ENCODE peak calls at places on chromosomes 13 and 19, in seven cellular contexts. W is Peyer's patch, K is lung, G is testis, I is heart left ventricle, O is DND-41, S is transverse colon. M is an unnamed sample.
A peak's percentile ranks its signal among the peaks of the same experiment; 100 is the strongest.

GRCh38 chr19:35307990-35308389 is 16.0 kb downstream of the MAG start:
- DNase-seq in S (no peak), W (no peak), O (no peak), G (peak; percentile 31), I (no peak), K (no peak), M (no peak)

GRCh38 chr13:73872397-73872796 is 261.8 kb downstream of the KLF12 start:
- DNase-seq in S (no peak), O (no peak), I (no peak), K (no peak), W (no peak), G (no peak), M (no peak)

GRCh38 chr13:24680258-24680920 is at the start of gene ATP12A:
- DNase-seq in G (peak; percentile 35), S (peak; percentile 42), W (no peak), O (no peak), I (no peak), K (no peak), M (peak; percentile 28)

GRCh38 chr13:30529085-30529815 is 63.5 kb upstream of the HMGB1 start:
- DNase-seq in S (no peak), O (no peak), K (no peak), W (no peak), I (no peak), G (no peak), M (no peak)

GRCh38 chr13:42014119-42014518 is 34.3 kb upstream of the DGKH start:
- DNase-seq in O (no peak), S (no peak), K (no peak), G (no peak), W (no peak), I (no peak), M (no peak)

GRCh38 chr13:82654143-82654542 is 1228.1 kb downstream of the SLITRK1 start:
- DNase-seq in K (no peak), W (no peak), I (no peak), S (no peak), O (no peak), G (no peak), M (no peak)

GRCh38 chr19:31385744-31386143 is 36.5 kb upstream of the TSHZ3 start:
- DNase-seq in K (no peak), S (no peak), O (no peak), G (no peak), I (no peak), W (no peak), M (no peak)

GRCh38 chr13:46492946-46493345 is 60.0 kb upstream of the LRCH1 start:
- DNase-seq in G (no peak), S (no peak), K (no peak), W (no peak), O (peak; percentile 19), I (no peak), M (no peak)

GRCh38 chr19:19110410-19111137 is 27.7 kb downstream of the TMEM161A start:
- DNase-seq in O (no peak), I (no peak), W (no peak), K (no peak), S (no peak), G (no peak), M (no peak)
- TF ChIP-seq CTCF in O (no peak), I (peak; percentile 28), W (peak; percentile 29), K (no peak), S (no peak), G (no peak), M (no peak)

DNA sequence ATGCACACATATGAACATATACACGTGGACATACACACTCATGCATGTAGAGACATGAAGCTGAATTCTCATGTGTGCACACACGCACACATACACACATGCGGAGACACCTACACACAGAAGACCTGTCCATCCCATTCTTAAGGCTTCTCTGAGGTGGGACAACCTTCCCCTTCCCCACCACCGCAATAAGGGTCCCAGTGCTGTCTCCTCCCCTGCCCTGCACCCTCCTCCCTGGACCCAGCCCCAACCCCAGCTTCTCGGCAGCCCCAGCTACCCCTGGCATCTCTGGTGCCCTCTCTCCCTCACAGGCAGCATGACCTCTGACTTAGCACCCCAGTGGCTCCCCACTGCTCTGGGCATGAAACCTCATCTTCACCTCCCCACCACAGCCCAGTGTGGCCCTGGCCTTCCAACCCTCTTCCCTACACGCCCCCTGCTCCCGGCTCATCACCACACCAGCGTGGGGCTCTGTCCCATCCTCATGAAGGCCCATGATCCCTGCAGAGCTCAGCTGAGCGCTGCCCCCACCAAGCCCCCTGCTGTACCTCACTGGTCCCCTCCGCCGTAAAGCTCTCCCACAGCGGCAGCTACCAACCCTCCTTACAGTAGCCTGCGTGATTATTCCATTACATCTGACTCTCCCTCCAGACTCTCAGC is 204.1 kb upstream of the ZNF536 start:
- DNase-seq in G (no peak), O (no peak), K (peak; percentile 7), S (no peak), W (no peak), I (no peak), M (no peak)
- H3K27ac ChIP-seq in G (no peak overlapping the region), O (no peak overlapping the region), K (no peak overlapping the region), S (no peak overlapping the region), W (no peak overlapping the region), I (no peak overlapping the region), M (no peak overlapping the region)

GRCh38 chr19:17205237-17206140 is 9.7 kb upstream of the USE1 start:
- DNase-seq in I (no peak), G (peak; percentile 67), O (peak; percentile 52), W (peak; percentile 70), K (peak; percentile 68), S (peak; percentile 82), M (peak; percentile 37)
- H3K36me3 ChIP-seq in I (peaks cover 13% of the 10 kb centered on the region), G (no peaks in the 10 kb centered on the region), O (peaks cover 86% of the 10 kb centered on the region), W (no peaks in the 10 kb centered on the region), K (peaks cover 10% of the 10 kb centered on the region), S (no peaks in the 10 kb centered on the region), M (peaks cover 47% of the 10 kb centered on the region)

DNA sequence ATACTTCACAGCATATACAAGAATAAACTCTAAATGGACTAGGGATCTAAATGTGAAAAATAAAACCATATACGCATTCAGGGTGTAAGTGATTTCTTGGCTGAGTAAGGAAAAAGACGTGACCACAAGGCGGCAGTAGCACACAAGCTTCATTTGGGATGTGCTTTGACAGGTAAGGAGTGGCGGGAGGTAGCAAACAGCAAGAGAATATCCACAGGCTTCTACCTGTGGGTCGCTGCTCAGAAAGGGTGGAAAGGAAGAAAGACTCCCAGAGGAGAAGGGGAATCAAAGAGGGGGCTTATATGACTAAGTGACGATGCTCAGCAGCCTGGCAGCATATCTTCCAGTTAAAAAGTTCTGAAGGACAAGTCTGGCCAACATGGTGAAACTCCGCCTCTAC is 2.5 kb upstream of the ZNF121 start:
- DNase-seq in O (peak; percentile 80), G (peak; percentile 84), K (peak; percentile 62), W (peak; percentile 73), S (peak; percentile 85), I (peak; percentile 44), M (peak; percentile 79)
- TF ChIP-seq CTCF in O (peak; percentile 81), G (peak; percentile 42), K (peak; percentile 74), W (peak; percentile 64), S (peak; percentile 54), I (peak; percentile 59), M (peak; percentile 66)

DNA sequence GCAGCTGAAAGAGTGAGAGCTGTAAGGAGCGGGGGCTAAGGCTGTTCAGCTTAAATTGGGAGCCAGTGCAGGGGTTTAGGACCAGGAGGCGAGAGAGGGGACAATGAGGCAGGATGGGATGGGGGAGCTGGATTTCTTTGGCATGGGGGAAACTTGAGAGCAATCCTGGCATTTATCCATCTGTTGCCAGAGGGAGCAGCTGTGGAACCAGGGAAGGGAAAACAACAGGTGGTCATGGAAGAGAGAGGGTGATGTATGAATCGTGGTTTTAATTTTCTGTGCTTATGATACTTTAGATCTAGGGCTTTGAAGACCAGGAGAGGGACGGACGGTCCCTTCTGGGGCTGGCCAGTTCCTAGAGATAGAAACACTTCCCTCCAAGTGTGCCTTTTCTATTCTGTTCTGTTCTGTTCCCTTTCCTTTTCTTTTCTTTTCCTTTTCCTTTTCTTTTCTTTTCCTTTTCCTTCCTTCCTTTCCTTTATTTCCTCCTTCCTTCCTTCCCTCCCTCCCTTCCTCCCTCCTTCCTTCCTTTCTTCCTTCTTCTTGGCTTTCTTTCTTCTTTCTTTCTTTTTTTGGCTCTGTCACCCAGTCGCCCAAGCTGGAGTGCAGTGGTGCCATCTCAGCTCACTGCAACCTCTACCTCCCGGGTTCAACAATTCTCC is 16.0 kb upstream of the CCL25 start:
- DNase-seq in O (no peak), G (no peak), I (no peak), W (no peak), S (no peak), K (no peak), M (no peak)
- H3K27ac ChIP-seq in O (no peak overlapping the region), G (no peak overlapping the region), I (no peak overlapping the region), W (no peak overlapping the region), S (no peak overlapping the region), K (no peak overlapping the region), M (no peak overlapping the region)

GRCh38 chr13:111258637-111259036 is 61.8 kb upstream of the TEX29 start:
- DNase-seq in I (no peak), W (no peak), G (no peak), K (peak; percentile 21), O (no peak), S (no peak), M (no peak)

GRCh38 chr13:111256458-111256857 is 64.0 kb upstream of the TEX29 start:
- DNase-seq in G (no peak), K (no peak), I (no peak), W (no peak), S (no peak), O (no peak), M (no peak)

GRCh38 chr13:111259058-111259457 is 61.4 kb upstream of the TEX29 start:
- DNase-seq in W (no peak), I (no peak), S (no peak), G (no peak), K (peak; percentile 22), O (no peak), M (no peak)

GRCh38 chr13:111255228-111255790 is 65.1 kb upstream of the TEX29 start:
- DNase-seq in G (no peak), I (no peak), S (no peak), W (no peak), O (no peak), K (peak; percentile 11), M (peak; percentile 41)

DNA sequence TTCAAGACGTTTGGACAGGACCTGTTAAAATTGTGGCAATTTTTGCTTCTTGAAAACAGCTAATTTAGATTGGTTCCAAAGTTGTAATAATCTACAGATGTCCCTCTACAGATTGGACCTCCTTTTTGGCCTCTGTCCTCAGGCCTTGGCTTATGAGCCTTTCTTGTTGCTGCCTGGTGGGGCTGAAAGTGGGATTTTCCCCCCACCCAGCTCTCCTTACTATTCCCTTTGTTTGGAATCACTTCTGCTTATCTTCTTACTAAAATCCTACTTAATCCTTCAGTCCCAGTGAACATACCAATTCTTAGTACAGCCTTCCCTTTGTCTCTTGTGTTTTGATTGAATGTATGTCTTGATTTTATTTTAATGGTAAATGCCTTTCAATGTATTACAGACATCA is 63.5 kb upstream of the TEX29 start:
- DNase-seq in W (no peak), I (no peak), S (no peak), K (no peak), O (no peak), G (no peak), M (no peak)
- H3K36me3 ChIP-seq in W (no peaks in the 10 kb centered on the region), I (peaks cover 15% of the 10 kb centered on the region), S (no peaks in the 10 kb centered on the region), K (peaks cover 4% of the 10 kb centered on the region), O (peaks cover 75% of the 10 kb centered on the region), G (no peaks in the 10 kb centered on the region), M (peaks cover 6% of the 10 kb centered on the region)